ENCODE peak calls at places on chromosomes 2 and 18, in eight cellular contexts. J, U, Q, D, Z, S, E and P are unnamed samples.

GRCh38 chr2:140455312-140455711 is 1675.1 kb upstream of the NXPH2 start:
- DNase-seq in D (no peak), Q (no peak), U (no peak), S (no peak), Z (no peak), J (no peak), E (no peak), P (no peak)

GRCh38 chr18:59022167-59022945 is 117.3 kb upstream of the SEC11C start:
- DNase-seq in J (peak), S (peak), D (peak), Q (no peak), Z (no peak), U (no peak), E (no peak), P (no peak)

GRCh38 chr2:96795076-96795475 is 21.0 kb upstream of the CNNM3 start:
- DNase-seq in S (no peak), J (no peak), E (no peak), Z (no peak), U (no peak), Q (no peak), D (no peak), P (no peak)

GRCh38 chr18:56083097-56083865 is 495.3 kb upstream of the TCF4 start:
- DNase-seq in S (peak), U (no peak), Z (peak), D (no peak), Q (no peak), E (peak), J (peak), P (peak)

GRCh38 chr2:11514081-11514730 is 19.6 kb upstream of the GREB1 start:
- DNase-seq in Q (no peak), E (no peak), Z (no peak), D (no peak), S (no peak), J (no peak), U (no peak), P (no peak)

GRCh38 chr2:15780234-15780633 is 160.1 kb upstream of the MYCN start:
- DNase-seq in Q (no peak), U (no peak), S (no peak), J (no peak), D (no peak), Z (no peak), E (no peak), P (no peak)

GRCh38 chr2:10036095-10036879 is 7.1 kb upstream of the KLF11 start:
- DNase-seq in Q (no peak), J (peak), U (peak), E (peak), S (peak), Z (no peak), D (peak), P (peak)

GRCh38 chr2:120421126-120421829 is 75.3 kb downstream of the INHBB start:
- DNase-seq in D (no peak), J (no peak), U (no peak), Z (no peak), Q (no peak), E (peak), S (no peak), P (no peak)

GRCh38 chr2:14626873-14627272 is 5.6 kb upstream of the LRATD1 start:
- DNase-seq in S (no peak), U (no peak), E (no peak), J (no peak), Q (no peak), Z (peak), D (no peak), P (peak)

GRCh38 chr2:72718906-72719305 is 106.9 kb downstream of the EXOC6B start:
- DNase-seq in D (no peak), J (no peak), U (no peak), Z (peak), S (no peak), Q (no peak), E (no peak), P (no peak)

GRCh38 chr2:102436284-102436683 is 13.3 kb downstream of the IL18RAP start:
- DNase-seq in Z (no peak), U (no peak), Q (peak), E (peak), J (peak), D (no peak), S (peak), P (no peak)

GRCh38 chr2:159562248-159562647 is 54.1 kb downstream of the BAZ2B start:
- DNase-seq in U (no peak), D (peak), E (no peak), Z (no peak), J (peak), Q (no peak), S (peak), P (peak)

GRCh38 chr2:184316911-184317310 is 281.4 kb upstream of the ZNF804A start:
- DNase-seq in D (no peak), Q (no peak), U (no peak), S (no peak), Z (no peak), E (no peak), J (no peak), P (no peak)

GRCh38 chr2:197212344-197213262 is 98.0 kb downstream of the ANKRD44 start:
- DNase-seq in S (peak), J (peak), Z (no peak), D (no peak), U (no peak), Q (no peak), E (no peak), P (no peak)

GRCh38 chr2:222239945-222240675 is 58.7 kb downstream of the PAX3 start:
- DNase-seq in U (no peak), Z (peak), S (no peak), Q (no peak), D (no peak), E (no peak), J (no peak), P (no peak)

GRCh38 chr2:54725343-54726099 is 2.1 kb downstream of the EML6 start:
- DNase-seq in D (no peak), Q (no peak), U (no peak), J (no peak), Z (no peak), E (no peak), S (no peak), P (no peak)

GRCh38 chr2:230794472-230794871 is 70.3 kb upstream of the ITM2C start:
- DNase-seq in E (no peak), Q (no peak), D (no peak), J (peak), Z (peak), U (no peak), S (no peak), P (peak)

DNA sequence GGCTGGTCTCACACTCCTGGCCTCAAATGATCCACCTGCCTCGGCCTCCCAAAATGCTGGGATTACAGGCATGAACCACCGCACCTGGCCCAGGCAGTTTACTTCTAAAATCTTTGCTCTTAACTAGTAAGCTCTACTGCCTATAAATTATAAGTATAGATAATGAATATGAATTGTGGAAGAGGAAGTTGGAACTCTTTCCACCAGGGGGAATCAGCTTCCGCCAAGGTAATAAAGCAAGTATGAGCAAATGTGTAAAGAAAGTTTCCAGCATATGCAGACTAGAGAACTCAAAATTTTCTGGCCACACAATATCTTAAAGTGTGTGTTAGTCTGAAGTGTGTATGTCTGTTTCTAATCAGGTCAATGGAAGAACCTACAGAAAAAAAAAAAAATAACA is 68.0 kb downstream of the RMDN2 start:
- DNase-seq in Q (no peak), S (peak), D (no peak), E (no peak), U (no peak), J (peak), Z (peak), P (peak)
- TF ChIP-seq CTCF in Q (peak), S (no peak), D (peak), E (no peak), U (no peak), J (no peak), Z (peak), P (peak)

GRCh38 chr18:26656944-26657536 is 108.7 kb upstream of the KCTD1 start:
- DNase-seq in D (peak), E (peak), S (peak), Q (no peak), Z (peak), J (peak), U (peak), P (peak)
- H3K4me3 ChIP-seq in D (peak), E (peak), S (peak), Q (peak), Z (peak), J (peak), U (peak), P (peak)

GRCh38 chr2:200422532-200423262 is 87.2 kb downstream of the KCTD18 start:
- DNase-seq in S (no peak), Q (no peak), E (no peak), U (no peak), J (no peak), D (no peak), Z (no peak), P (no peak)
- TF ChIP-seq CTCF in S (peak), Q (no peak), E (no peak), U (no peak), J (peak), D (no peak), Z (no peak), P (no peak)

GRCh38 chr2:58054264-58054663 is 7.7 kb downstream of the VRK2 start:
- DNase-seq in E (no peak), J (peak), Q (no peak), U (no peak), D (peak), Z (no peak), S (peak), P (peak)

GRCh38 chr2:58055027-58055786 is 8.6 kb downstream of the VRK2 start:
- DNase-seq in S (no peak), E (no peak), D (no peak), Q (no peak), Z (no peak), J (no peak), U (no peak), P (no peak)

GRCh38 chr2:58056201-58056916 is 9.8 kb downstream of the VRK2 start:
- DNase-seq in Z (no peak), J (no peak), S (no peak), Q (no peak), E (no peak), U (no peak), D (no peak), P (no peak)

GRCh38 chr2:58051445-58051844 is 4.8 kb downstream of the VRK2 start:
- DNase-seq in D (no peak), J (no peak), Z (no peak), Q (no peak), E (no peak), U (no peak), S (no peak), P (no peak)

GRCh38 chr2:58052978-58053377 is 6.4 kb downstream of the VRK2 start:
- DNase-seq in Q (no peak), U (no peak), J (no peak), E (no peak), S (no peak), D (no peak), Z (no peak), P (peak)
- H3K4me3 ChIP-seq in Q (no peak), U (no peak), J (no peak), E (no peak), S (no peak), D (no peak), Z (no peak), P (no peak)

GRCh38 chr2:235744161-235744560 is 250.3 kb downstream of the AGAP1 start:
- DNase-seq in Z (no peak), S (no peak), D (no peak), U (no peak), Q (no peak), E (no peak), J (no peak), P (no peak)

GRCh38 chr2:235737840-235738239 is 244.0 kb downstream of the AGAP1 start:
- DNase-seq in Z (no peak), Q (no peak), U (no peak), S (no peak), D (no peak), J (no peak), E (no peak), P (no peak)

GRCh38 chr2:235739704-235740415 is 246.0 kb downstream of the AGAP1 start:
- DNase-seq in Q (no peak), J (no peak), Z (no peak), D (no peak), U (no peak), S (no peak), E (no peak), P (no peak)

GRCh38 chr2:235737396-235737795 is 243.6 kb downstream of the AGAP1 start:
- DNase-seq in Q (no peak), D (no peak), Z (no peak), E (no peak), J (no peak), S (no peak), U (no peak), P (peak)

GRCh38 chr2:235740821-235741220 is 247.0 kb downstream of the AGAP1 start:
- DNase-seq in E (no peak), U (no peak), D (no peak), S (no peak), Q (no peak), J (no peak), Z (peak), P (peak)
- TF ChIP-seq CTCF in E (no peak), U (peak), D (peak), S (peak), Q (peak), J (peak), Z (peak), P (peak)

DNA sequence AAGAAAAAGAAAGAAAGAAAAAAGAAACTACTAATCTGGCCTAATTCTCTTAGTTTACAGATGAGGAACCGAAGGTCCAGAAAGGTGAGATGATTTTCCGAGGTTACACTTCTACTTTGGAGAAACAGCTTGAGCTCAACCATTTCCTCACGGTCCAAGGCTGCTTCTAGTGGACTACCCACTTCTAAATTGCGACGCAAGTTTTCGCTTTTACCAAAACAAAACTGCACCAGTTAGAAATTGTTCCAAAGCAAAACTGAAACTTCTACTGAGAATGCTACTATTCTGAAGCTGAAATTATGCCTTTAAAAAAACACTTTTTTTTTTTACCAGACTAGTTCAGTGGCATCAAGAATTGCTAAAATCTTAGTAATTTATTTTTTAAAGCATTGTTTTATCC is 101.6 kb downstream of the INO80D start:
- DNase-seq in E (no peak), J (no peak), Z (no peak), Q (no peak), S (no peak), D (no peak), U (no peak), P (no peak)
- H3K4me3 ChIP-seq in E (no peak), J (no peak), Z (no peak), Q (no peak), S (no peak), D (no peak), U (no peak), P (no peak)

DNA sequence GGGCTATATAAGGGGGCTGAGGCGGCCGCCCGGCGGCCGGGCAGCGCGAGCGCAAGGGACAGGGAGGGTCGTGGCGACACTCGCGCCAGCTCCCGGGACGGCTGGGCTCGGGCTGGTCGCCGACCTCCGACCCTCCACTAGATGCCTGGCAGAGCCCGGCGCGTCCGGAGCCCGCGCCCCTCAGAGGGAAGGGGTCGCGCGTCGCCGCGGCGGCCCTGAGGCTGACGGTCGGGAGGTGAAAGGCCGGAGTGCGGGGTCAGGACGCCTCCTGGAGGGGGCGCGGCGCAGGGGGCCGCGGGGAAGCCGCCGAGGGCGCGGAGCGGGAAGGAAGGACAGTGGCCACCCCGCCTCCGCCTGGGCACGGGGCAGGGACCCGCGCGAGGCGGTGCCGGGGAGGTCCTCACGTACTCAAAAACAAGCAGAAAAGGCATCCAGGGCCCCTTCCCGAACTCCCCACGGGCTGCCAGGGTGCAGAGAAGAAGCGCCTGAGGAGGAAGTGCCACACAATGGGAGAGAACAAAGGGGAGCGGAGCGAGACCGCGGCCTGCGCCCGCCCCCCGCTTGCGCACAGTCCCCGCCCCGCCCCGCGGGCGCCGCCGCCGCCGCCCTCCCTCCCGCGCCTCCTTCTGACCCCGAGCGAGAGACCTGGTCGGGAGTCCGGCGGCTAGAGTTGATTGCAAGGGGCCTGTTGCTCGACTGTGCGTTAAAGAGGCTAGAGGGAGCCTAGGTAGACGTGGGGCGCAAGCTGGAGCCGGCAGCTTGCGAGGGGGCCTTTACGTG is 791 bp upstream of the KLF7 start:
- DNase-seq in Z (peak), D (peak), Q (no peak), E (peak), U (peak), S (peak), J (peak), P (peak)
- TF ChIP-seq CTCF in Z (peak), D (no peak), Q (no peak), E (peak), U (peak), S (no peak), J (no peak), P (no peak)

DNA sequence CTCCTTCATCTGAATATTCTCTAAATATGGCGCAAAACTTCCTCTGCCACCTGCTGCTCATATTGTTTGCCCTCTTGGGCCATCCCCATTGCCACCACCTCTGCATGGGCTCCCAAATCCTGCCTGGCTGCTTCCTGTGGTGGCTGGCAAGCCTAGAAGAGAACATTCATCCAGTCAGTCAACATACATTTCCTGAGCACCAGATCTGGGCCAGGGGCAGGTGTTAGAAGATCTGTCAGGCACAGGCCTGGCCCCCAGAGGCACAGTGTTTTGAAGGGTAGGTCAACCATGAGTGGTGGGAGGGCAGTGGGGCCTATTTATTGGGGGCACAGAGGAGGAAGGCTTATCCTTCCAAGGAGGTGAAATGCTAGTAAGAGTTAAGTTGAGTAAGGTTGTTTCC is 73.2 kb downstream of the TMEM247 start:
- DNase-seq in Q (no peak), Z (no peak), J (no peak), D (no peak), E (no peak), S (no peak), U (no peak), P (no peak)
- H3K4me3 ChIP-seq in Q (no peak), Z (no peak), J (no peak), D (no peak), E (no peak), S (no peak), U (no peak), P (no peak)